ENCODE peak calls at places on chromosomes 7 and 10, in four cellular contexts. One of them, this sample, is unnamed. For H3K36me3, the result is how much of the 10 kb centered on the place peaks cover.

GRCh38 chr10:73909716-73910115 is 1.2 kb upstream of the PLAU start:
- DNase-seq in CD4-positive, alpha-beta memory T cell: no peak
- DNase-seq in aorta: no peak
- DNase-seq in adrenal gland: no peak
- DNase-seq in this sample: no peak

GRCh38 chr10:119516381-119517234 is 25.9 kb downstream of the RGS10 start:
- DNase-seq in CD4-positive, alpha-beta memory T cell: peak
- DNase-seq in aorta: no peak
- DNase-seq in adrenal gland: peak
- DNase-seq in this sample: peak

GRCh38 chr7:128410092-128410665 is 397 bp upstream of the IMPDH1 start:
- DNase-seq in CD4-positive, alpha-beta memory T cell: peak
- DNase-seq in aorta: peak
- DNase-seq in adrenal gland: peak
- DNase-seq in this sample: peak

GRCh38 chr7:40403664-40404476 is 269.1 kb downstream of the SUGCT start:
- DNase-seq in CD4-positive, alpha-beta memory T cell: no peak
- DNase-seq in aorta: no peak
- DNase-seq in adrenal gland: no peak
- DNase-seq in this sample: no peak

GRCh38 chr7:126570845-126571244 is 681.9 kb downstream of the GRM8 start:
- DNase-seq in CD4-positive, alpha-beta memory T cell: no peak
- DNase-seq in aorta: no peak
- DNase-seq in adrenal gland: no peak
- DNase-seq in this sample: no peak

GRCh38 chr7:15581352-15581951 is 19.6 kb upstream of the AGMO start:
- DNase-seq in CD4-positive, alpha-beta memory T cell: no peak
- DNase-seq in aorta: no peak
- DNase-seq in adrenal gland: no peak
- DNase-seq in this sample: no peak

GRCh38 chr10:91589015-91589655 is 43.7 kb downstream of the PPP1R3C start:
- DNase-seq in CD4-positive, alpha-beta memory T cell: no peak
- DNase-seq in aorta: peak
- DNase-seq in adrenal gland: peak
- DNase-seq in this sample: no peak

GRCh38 chr7:141460781-141461715 is 90.2 kb upstream of the AGK start:
- DNase-seq in CD4-positive, alpha-beta memory T cell: no peak
- DNase-seq in aorta: no peak
- DNase-seq in adrenal gland: no peak
- DNase-seq in this sample: no peak

GRCh38 chr10:6175329-6176055 is 27.2 kb upstream of the PFKFB3 start:
- DNase-seq in CD4-positive, alpha-beta memory T cell: no peak
- DNase-seq in aorta: no peak
- DNase-seq in adrenal gland: no peak
- DNase-seq in this sample: no peak

GRCh38 chr10:26486304-26486703 is 48.2 kb downstream of the APBB1IP start:
- DNase-seq in CD4-positive, alpha-beta memory T cell: peak
- DNase-seq in aorta: no peak
- DNase-seq in adrenal gland: no peak
- DNase-seq in this sample: no peak

GRCh38 chr10:131961777-131962450 is 19.8 kb downstream of the BNIP3 start:
- DNase-seq in CD4-positive, alpha-beta memory T cell: no peak
- DNase-seq in aorta: no peak
- DNase-seq in adrenal gland: no peak
- DNase-seq in this sample: no peak

GRCh38 chr10:132229834-132230556 is 43.2 kb downstream of the DPYSL4 start:
- DNase-seq in CD4-positive, alpha-beta memory T cell: no peak
- DNase-seq in aorta: no peak
- DNase-seq in adrenal gland: peak
- DNase-seq in this sample: no peak

GRCh38 chr10:72425133-72425532 is 70.4 kb upstream of the DNAJB12 start:
- DNase-seq in CD4-positive, alpha-beta memory T cell: no peak
- DNase-seq in aorta: no peak
- DNase-seq in adrenal gland: peak
- DNase-seq in this sample: no peak

GRCh38 chr7:91651986-91652385 is 228.5 kb downstream of the MTERF1 start:
- DNase-seq in CD4-positive, alpha-beta memory T cell: no peak
- DNase-seq in aorta: no peak
- DNase-seq in adrenal gland: no peak
- DNase-seq in this sample: no peak

GRCh38 chr10:133353202-133353959 is 4.4 kb downstream of the FUOM start:
- DNase-seq in CD4-positive, alpha-beta memory T cell: peak
- DNase-seq in aorta: no peak
- DNase-seq in adrenal gland: no peak
- DNase-seq in this sample: no peak

GRCh38 chr10:125152646-125153368 is 7.6 kb downstream of the CTBP2 start:
- DNase-seq in CD4-positive, alpha-beta memory T cell: no peak
- DNase-seq in aorta: peak
- DNase-seq in adrenal gland: peak
- DNase-seq in this sample: peak

GRCh38 chr7:117322741-117323584 is at the start of gene WNT2:
- DNase-seq in CD4-positive, alpha-beta memory T cell: no peak
- DNase-seq in aorta: no peak
- DNase-seq in adrenal gland: no peak
- DNase-seq in this sample: no peak

GRCh38 chr10:118471863-118472262 is 123.6 kb downstream of the PRLHR start:
- DNase-seq in CD4-positive, alpha-beta memory T cell: no peak
- DNase-seq in aorta: no peak
- DNase-seq in adrenal gland: no peak
- DNase-seq in this sample: no peak

GRCh38 chr10:84613336-84614021 is 285.1 kb downstream of the CCSER2 start:
- DNase-seq in CD4-positive, alpha-beta memory T cell: no peak
- DNase-seq in aorta: no peak
- DNase-seq in adrenal gland: peak
- DNase-seq in this sample: peak

GRCh38 chr7:114922652-114923402 is 933 bp downstream of the MDFIC start:
- DNase-seq in CD4-positive, alpha-beta memory T cell: peak
- DNase-seq in aorta: peak
- DNase-seq in adrenal gland: peak
- DNase-seq in this sample: peak

GRCh38 chr7:47846117-47846836 is 102.0 kb downstream of the PKD1L1 start:
- DNase-seq in CD4-positive, alpha-beta memory T cell: no peak
- DNase-seq in aorta: no peak
- DNase-seq in adrenal gland: no peak
- DNase-seq in this sample: peak

DNA sequence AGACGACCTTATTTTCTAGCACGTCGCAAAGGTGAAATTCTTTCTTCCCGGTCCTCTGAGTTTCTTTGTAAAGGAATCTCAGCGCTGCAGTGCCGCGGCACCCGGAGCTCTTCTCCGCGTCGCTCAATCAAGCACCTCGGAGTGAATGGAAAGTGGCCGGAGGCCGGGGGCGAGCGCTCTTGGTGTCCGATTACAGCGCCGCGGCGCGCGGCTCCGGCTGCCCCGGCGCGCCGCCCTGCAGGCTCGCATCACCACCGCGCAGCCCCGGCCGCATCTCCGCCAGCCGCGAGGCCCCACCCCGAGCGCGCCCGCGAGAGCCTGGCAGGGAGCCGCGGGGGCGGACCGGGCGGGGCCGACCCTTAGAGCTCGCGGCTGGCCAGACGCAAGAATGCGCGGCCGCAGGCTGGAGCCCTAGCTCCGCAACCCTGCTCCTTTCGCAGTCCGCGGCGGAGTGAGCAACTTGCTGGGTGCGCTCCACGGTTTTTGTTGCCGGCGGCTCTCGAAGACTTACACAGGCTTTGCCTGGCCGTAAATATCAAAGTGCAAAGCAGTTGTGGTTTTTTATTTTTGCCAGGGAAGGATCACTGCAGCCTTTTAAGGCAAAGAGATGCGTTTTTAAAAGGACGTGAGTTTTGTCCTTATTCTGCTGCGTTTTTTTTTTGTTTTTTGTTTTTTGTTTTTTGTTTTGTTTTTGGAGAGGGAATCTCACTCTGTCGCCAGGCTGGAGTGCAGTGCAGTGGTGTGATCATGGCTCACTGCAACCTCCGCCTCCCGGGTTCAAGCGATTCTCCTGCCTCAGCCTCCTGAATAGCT is at the start of gene SEMA3C:
- DNase-seq in CD4-positive, alpha-beta memory T cell: no peak
- DNase-seq in aorta: peak
- DNase-seq in adrenal gland: peak
- DNase-seq in this sample: peak
- H3K27ac ChIP-seq in CD4-positive, alpha-beta memory T cell: no peak
- H3K27ac ChIP-seq in aorta: no peak
- H3K27ac ChIP-seq in adrenal gland: no peak
- H3K27ac ChIP-seq in this sample: peak

GRCh38 chr7:103772171-103772570 is 217.3 kb downstream of the RELN start:
- DNase-seq in CD4-positive, alpha-beta memory T cell: no peak
- DNase-seq in aorta: no peak
- DNase-seq in adrenal gland: no peak
- DNase-seq in this sample: no peak
- H3K36me3 ChIP-seq in CD4-positive, alpha-beta memory T cell: under half
- H3K36me3 ChIP-seq in aorta: under half
- H3K36me3 ChIP-seq in adrenal gland: under half
- H3K36me3 ChIP-seq in this sample: under half

GRCh38 chr10:121288864-121289659 is 309.2 kb downstream of the FGFR2 start:
- DNase-seq in CD4-positive, alpha-beta memory T cell: no peak
- DNase-seq in aorta: no peak
- DNase-seq in adrenal gland: no peak
- DNase-seq in this sample: no peak
- H3K27ac ChIP-seq in CD4-positive, alpha-beta memory T cell: no peak
- H3K27ac ChIP-seq in aorta: no peak
- H3K27ac ChIP-seq in adrenal gland: no peak
- H3K27ac ChIP-seq in this sample: no peak

DNA sequence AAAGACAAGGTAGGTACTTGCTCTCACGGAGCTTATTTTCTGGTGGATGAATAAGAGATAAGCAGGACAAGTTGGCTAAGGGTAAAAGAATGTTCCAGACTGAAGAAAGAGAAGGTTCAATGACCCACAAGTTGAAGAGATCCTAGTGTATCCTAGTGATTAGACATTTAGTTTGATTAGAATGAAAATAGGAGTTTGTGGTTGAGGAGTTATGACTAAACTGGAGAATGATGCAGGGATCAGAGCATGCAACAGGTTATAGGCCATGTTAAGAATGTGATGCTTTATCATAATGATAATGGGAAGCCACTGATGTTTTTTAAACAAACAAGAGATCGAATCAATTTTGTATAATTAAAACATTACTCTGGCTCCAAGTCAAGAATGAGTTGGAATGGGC is 357.2 kb downstream of the HPSE2 start:
- DNase-seq in CD4-positive, alpha-beta memory T cell: no peak
- DNase-seq in aorta: no peak
- DNase-seq in adrenal gland: no peak
- DNase-seq in this sample: no peak
- H3K36me3 ChIP-seq in CD4-positive, alpha-beta memory T cell: under half
- H3K36me3 ChIP-seq in aorta: under half
- H3K36me3 ChIP-seq in adrenal gland: under half
- H3K36me3 ChIP-seq in this sample: under half

GRCh38 chr7:99127636-99128035 is 16.3 kb downstream of the SMURF1 start:
- DNase-seq in CD4-positive, alpha-beta memory T cell: no peak
- DNase-seq in aorta: no peak
- DNase-seq in adrenal gland: no peak
- DNase-seq in this sample: no peak
- H3K27ac ChIP-seq in CD4-positive, alpha-beta memory T cell: no peak
- H3K27ac ChIP-seq in aorta: no peak
- H3K27ac ChIP-seq in adrenal gland: peak
- H3K27ac ChIP-seq in this sample: no peak

GRCh38 chr10:994836-995558 is 6.8 kb downstream of the GTPBP4 start:
- DNase-seq in CD4-positive, alpha-beta memory T cell: no peak
- DNase-seq in aorta: no peak
- DNase-seq in adrenal gland: no peak
- DNase-seq in this sample: no peak

GRCh38 chr10:996031-996430 is 7.8 kb downstream of the GTPBP4 start:
- DNase-seq in CD4-positive, alpha-beta memory T cell: no peak
- DNase-seq in aorta: no peak
- DNase-seq in adrenal gland: no peak
- DNase-seq in this sample: no peak

GRCh38 chr10:997266-998022 is 9.2 kb downstream of the GTPBP4 start:
- DNase-seq in CD4-positive, alpha-beta memory T cell: no peak
- DNase-seq in aorta: no peak
- DNase-seq in adrenal gland: peak
- DNase-seq in this sample: no peak

GRCh38 chr10:992523-993340 is 4.5 kb downstream of the GTPBP4 start:
- DNase-seq in CD4-positive, alpha-beta memory T cell: no peak
- DNase-seq in aorta: no peak
- DNase-seq in adrenal gland: peak
- DNase-seq in this sample: no peak

DNA sequence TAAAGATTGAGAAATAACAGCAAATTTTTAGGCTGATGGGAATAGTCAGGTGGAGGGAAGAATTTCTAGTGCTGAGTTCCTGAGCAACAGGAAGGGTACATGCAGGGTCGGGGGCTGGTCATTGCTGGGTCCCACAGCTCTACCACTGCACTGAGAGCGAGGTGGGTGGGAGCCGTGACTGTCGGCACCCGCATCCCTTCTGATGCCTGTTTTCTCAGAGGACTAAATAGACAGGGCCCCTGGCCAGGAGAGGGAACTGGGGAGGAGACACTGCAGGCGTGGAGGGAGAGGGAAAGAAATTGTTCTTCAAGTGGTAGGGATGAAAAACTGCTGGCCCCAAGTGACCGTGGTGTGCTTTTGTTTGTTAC is 7.3 kb downstream of the GTPBP4 start:
- DNase-seq in CD4-positive, alpha-beta memory T cell: no peak
- DNase-seq in aorta: no peak
- DNase-seq in adrenal gland: no peak
- DNase-seq in this sample: no peak
- H3K36me3 ChIP-seq in CD4-positive, alpha-beta memory T cell: half or more
- H3K36me3 ChIP-seq in aorta: under half
- H3K36me3 ChIP-seq in adrenal gland: half or more
- H3K36me3 ChIP-seq in this sample: under half

DNA sequence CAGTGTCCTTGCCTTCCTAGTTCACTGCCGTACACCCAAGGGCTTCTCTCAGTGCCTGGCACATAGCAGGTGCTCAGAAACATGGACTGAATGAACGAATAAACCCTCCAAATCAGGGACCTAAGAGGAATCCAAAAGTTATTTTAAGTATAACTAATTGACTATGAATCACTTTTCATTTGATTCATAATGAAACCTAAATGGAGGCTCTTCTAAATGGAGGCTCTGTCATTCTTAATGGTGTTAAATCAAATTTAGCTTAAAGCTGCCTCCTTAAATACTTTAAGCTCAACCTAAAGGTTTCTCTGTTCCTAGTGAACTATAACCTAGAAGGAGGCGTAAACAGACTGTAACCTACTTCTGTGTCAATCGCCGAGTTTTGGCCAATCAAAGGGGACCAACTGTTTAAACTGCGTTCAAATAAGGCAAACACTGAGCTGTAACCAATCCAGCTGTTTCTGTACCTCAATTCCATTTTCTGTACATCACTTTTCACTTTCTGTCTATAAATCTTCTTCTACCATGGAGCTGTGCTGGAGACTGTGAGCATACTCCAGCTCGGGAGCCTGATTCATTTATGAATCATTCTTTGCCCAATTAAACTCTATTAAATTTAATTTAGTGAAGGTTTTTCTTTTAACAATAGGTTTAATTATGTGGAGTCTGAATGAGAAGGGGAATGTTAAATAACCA is 11.0 kb downstream of the PYROXD2 start:
- DNase-seq in CD4-positive, alpha-beta memory T cell: no peak
- DNase-seq in aorta: no peak
- DNase-seq in adrenal gland: no peak
- DNase-seq in this sample: no peak
- H3K27ac ChIP-seq in CD4-positive, alpha-beta memory T cell: no peak
- H3K27ac ChIP-seq in aorta: no peak
- H3K27ac ChIP-seq in adrenal gland: no peak
- H3K27ac ChIP-seq in this sample: no peak

This sample was measured in lung.